ENCODE peak calls at places on chromosome 5, in ten cellular contexts. A is thoracic aorta, Q is left lung, U is body of pancreas, T is pancreas, W is fibroblast of the aortic adventitia, V is GM23338, E is GM12865, Z is heart left ventricle, B is neural progenitor cell. N is an unnamed sample.

GRCh38 chr5:118069452-118069851 is 918.9 kb downstream of the DTWD2 start:
- DNase-seq in A (no peak), Q (no peak), U (no peak), T (no peak), W (no peak), V (no peak), E (no peak), Z (no peak), B (no peak), N (no peak)

GRCh38 chr5:119355636-119356383 is at the start of gene TNFAIP8:
- DNase-seq in A (no peak), Q (peak; percentile 81), U (peak; percentile 40), T (peak; percentile 76), W (peak; percentile 69), V (peak; percentile 78), E (peak; percentile 87), Z (peak; percentile 71), B (peak; percentile 74), N (peak; percentile 58)

GRCh38 chr5:158326241-158326640 is 467.3 kb upstream of the CLINT1 start:
- DNase-seq in A (no peak), Q (no peak), U (no peak), T (no peak), W (no peak), V (peak; percentile 54), E (no peak), Z (no peak), B (peak; percentile 43), N (no peak)

GRCh38 chr5:101430551-101430950 is 527.5 kb upstream of the ST8SIA4 start:
- DNase-seq in A (no peak), Q (no peak), U (no peak), T (no peak), W (no peak), V (no peak), E (no peak), Z (no peak), B (no peak), N (no peak)

GRCh38 chr5:60148356-60148755 is 254.8 kb upstream of the PDE4D start:
- DNase-seq in A (no peak), Q (no peak), U (no peak), T (no peak), W (peak; percentile 40), V (no peak), E (no peak), Z (no peak), B (no peak), N (peak; percentile 3)

GRCh38 chr5:96297290-96297689 is 135.8 kb downstream of the PCSK1 start:
- DNase-seq in A (no peak), Q (no peak), U (peak; percentile 20), T (no peak), W (peak; percentile 91), V (no peak), E (no peak), Z (peak; percentile 29), B (no peak), N (peak; percentile 77)

GRCh38 chr5:86143837-86144236 is 473.9 kb upstream of the COX7C start:
- DNase-seq in A (no peak), Q (peak; percentile 38), U (no peak), T (no peak), W (no peak), V (no peak), E (no peak), Z (peak; percentile 35), B (no peak), N (no peak)

GRCh38 chr5:133453084-133453765 is 159.1 kb downstream of the FSTL4 start:
- DNase-seq in A (no peak), Q (no peak), U (no peak), T (no peak), W (no peak), V (no peak), E (no peak), Z (no peak), B (no peak), N (no peak)

GRCh38 chr5:159448841-159449407 is 118.6 kb upstream of the IL12B start:
- DNase-seq in A (no peak), Q (no peak), U (no peak), T (no peak), W (no peak), V (no peak), E (no peak), Z (no peak), B (no peak), N (no peak)

GRCh38 chr5:174692982-174693422 is 31.4 kb upstream of the MSX2 start:
- DNase-seq in A (no peak), Q (no peak), U (no peak), T (no peak), W (no peak), V (peak; percentile 78), E (no peak), Z (no peak), B (peak; percentile 88), N (no peak)

GRCh38 chr5:174692381-174692780 is 32.0 kb upstream of the MSX2 start:
- DNase-seq in A (no peak), Q (no peak), U (no peak), T (no peak), W (no peak), V (peak; percentile 12), E (no peak), Z (no peak), B (peak; percentile 24), N (no peak)

GRCh38 chr5:174693697-174694400 is 30.5 kb upstream of the MSX2 start:
- DNase-seq in A (no peak), Q (no peak), U (peak; percentile 72), T (peak; percentile 72), W (no peak), V (peak; percentile 5), E (no peak), Z (no peak), B (no peak), N (no peak)

GRCh38 chr5:174699131-174699530 is 25.3 kb upstream of the MSX2 start:
- DNase-seq in A (no peak), Q (no peak), U (no peak), T (no peak), W (no peak), V (no peak), E (no peak), Z (no peak), B (no peak), N (no peak)

DNA sequence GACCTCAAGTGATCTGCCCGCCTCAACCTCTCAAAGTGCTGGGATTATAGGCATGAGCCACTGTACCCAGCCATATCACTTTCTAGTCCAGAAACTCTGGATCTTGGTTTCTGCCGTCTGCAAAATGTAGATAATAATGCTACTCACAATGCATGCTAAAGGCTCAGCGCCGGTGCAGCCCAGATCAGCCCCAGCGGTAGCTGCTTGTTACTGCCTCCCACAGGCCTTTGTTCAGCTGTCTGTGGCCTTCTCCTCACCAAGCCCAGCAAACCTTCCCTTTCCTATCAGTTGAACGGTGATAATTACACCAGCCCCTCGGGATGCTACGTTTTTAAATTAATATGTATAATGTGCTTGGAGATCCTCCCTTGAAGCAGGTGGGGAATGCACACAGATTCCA is 26.2 kb upstream of the MSX2 start:
- DNase-seq in A (no peak), Q (no peak), U (no peak), T (no peak), W (no peak), V (no peak), E (no peak), Z (no peak), B (peak; percentile 56), N (no peak)
- TF ChIP-seq CTCF in A (no peak), Q (no peak), U (no peak), T (no peak), W (no peak), V (peak; percentile 29), E (no peak), Z (no peak), B (peak; percentile 42), N (no peak)

GRCh38 chr5:89930591-89931383 is 478.8 kb downstream of the CETN3 start:
- DNase-seq in A (no peak), Q (no peak), U (no peak), T (no peak), W (peak; percentile 83), V (no peak), E (peak; percentile 65), Z (no peak), B (no peak), N (peak; percentile 75)
- H3K4me3 ChIP-seq in A (peak overlapping the region; percentile 1), Q (no peak overlapping the region), U (no peak overlapping the region), T (no peak overlapping the region), W (peak overlapping the region; percentile 26), V (no peak overlapping the region), E (no peak overlapping the region), Z (no peak overlapping the region), B (no peak overlapping the region), N (no peak overlapping the region)

GRCh38 chr5:177447611-177448243 is 1.1 kb downstream of the PRR7 start:
- DNase-seq in A (peak; percentile 52), Q (no peak), U (peak; percentile 92), T (peak; percentile 81), W (peak; percentile 74), V (peak; percentile 84), E (no peak), Z (peak; percentile 69), B (peak; percentile 85), N (peak; percentile 83)
- TF ChIP-seq CTCF in A (no peak), Q (no peak), U (peak; percentile 22), T (no peak), W (peak; percentile 14), V (peak; percentile 5), E (no peak), Z (no peak), B (no peak), N (no peak)

DNA sequence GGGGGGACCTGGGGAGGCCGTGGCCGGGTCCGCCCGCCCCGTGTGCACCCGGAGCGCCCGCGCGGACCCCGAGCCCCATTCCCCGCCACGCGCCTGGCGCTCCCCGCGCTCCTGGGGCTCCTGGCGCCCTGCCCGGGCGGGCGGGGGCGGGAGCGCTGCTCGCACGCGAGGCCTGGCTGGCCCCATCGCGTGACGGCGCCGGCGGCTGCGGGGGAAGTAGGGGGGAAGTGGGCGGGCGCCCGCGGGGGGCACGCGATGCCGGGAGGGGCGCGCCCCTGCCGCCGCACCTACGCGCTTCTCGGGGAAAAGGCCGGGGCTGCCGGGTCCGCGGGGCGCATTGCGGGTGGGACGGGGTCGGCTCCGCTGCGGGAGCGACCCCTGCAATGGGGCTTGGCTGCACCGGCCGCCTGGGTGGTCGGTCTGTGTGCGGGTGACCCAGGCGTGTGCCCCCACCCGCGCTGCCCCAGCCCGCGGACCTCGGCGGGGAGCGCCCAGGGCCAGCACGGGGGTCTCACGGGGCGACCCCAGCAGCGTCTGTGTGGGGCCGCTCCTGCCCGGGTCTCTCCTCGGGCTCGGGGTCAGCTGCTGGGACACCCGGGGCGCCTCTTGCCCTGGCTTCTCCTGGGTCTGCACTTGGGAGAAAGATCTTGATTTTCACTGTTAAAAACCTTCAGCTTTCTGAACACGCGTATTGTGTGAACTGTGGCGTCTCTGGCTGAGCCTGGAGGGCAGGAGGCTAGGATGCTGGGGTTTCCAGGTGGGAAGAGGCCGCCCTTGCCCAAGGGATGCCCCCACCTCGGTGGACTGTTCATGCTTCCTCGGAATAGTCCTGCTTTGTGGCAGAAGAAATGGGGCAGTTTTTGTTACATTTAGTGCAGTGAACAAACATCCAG is 52.4 kb downstream of the AHRR start:
- DNase-seq in A (no peak), Q (no peak), U (no peak), T (no peak), W (peak; percentile 68), V (peak; percentile 52), E (peak; percentile 93), Z (peak; percentile 36), B (peak; percentile 64), N (peak; percentile 57)
- H3K4me3 ChIP-seq in A (peak overlapping the region; percentile 66), Q (peak overlapping the region; percentile 35), U (no peak overlapping the region), T (no peak overlapping the region), W (peak overlapping the region; percentile 58), V (peak overlapping the region; percentile 54), E (peak overlapping the region; percentile 70), Z (no peak overlapping the region), B (peak overlapping the region; percentile 46), N (peak overlapping the region; percentile 36)

GRCh38 chr5:114305402-114306207 is 56.3 kb upstream of the KCNN2 start:
- DNase-seq in A (no peak), Q (no peak), U (no peak), T (no peak), W (peak; percentile 5), V (peak; percentile 64), E (peak; percentile 25), Z (no peak), B (peak; percentile 55), N (peak; percentile 37)
- TF ChIP-seq CTCF in A (no peak), Q (peak; percentile 13), U (peak; percentile 50), T (peak; percentile 29), W (peak; percentile 12), V (peak; percentile 77), E (peak; percentile 20), Z (peak; percentile 35), B (peak; percentile 71), N (peak; percentile 49)

N was measured in cardiac fibroblast.